ENCODE peak calls at places on chromosomes 16 and 17, in nine cellular contexts. E is sigmoid colon, Y is tibial nerve, B is GM12864, A is heart left ventricle, J is AG04450, H is fibroblast of mammary gland, V is neural crest cell, I is uterus. W is an unnamed sample.

GRCh38 chr16:63385714-63386113 is 1349.5 kb upstream of the CDH8 start:
- DNase-seq in J (no peak), B (no peak), A (no peak), E (no peak), Y (no peak), H (no peak), I (no peak), V (no peak), W (no peak)

GRCh38 chr16:67149276-67150057 is 1.3 kb downstream of the B3GNT9 start:
- DNase-seq in A (no peak), H (no peak), I (no peak), J (no peak), B (no peak), V (no peak), E (no peak), Y (no peak), W (no peak)

GRCh38 chr16:56931253-56931768 is 631 bp upstream of the HERPUD1 start:
- DNase-seq in I (no peak), J (no peak), V (no peak), E (no peak), B (no peak), Y (no peak), A (no peak), H (peak), W (peak)

GRCh38 chr17:72359274-72359673 is 238.5 kb downstream of the SOX9 start:
- DNase-seq in I (no peak), B (no peak), H (no peak), V (no peak), Y (no peak), A (no peak), J (no peak), E (no peak), W (no peak)

GRCh38 chr17:12320286-12320685 is 299.6 kb downstream of the MAP2K4 start:
- DNase-seq in B (no peak), V (no peak), I (no peak), E (no peak), Y (no peak), A (no peak), H (peak), J (peak), W (no peak)

GRCh38 chr16:70740919-70741778 is 55.3 kb upstream of the MTSS2 start:
- DNase-seq in A (no peak), I (peak), H (peak), Y (no peak), J (no peak), E (no peak), B (no peak), V (no peak), W (no peak)

GRCh38 chr17:10156579-10157488 is 41.6 kb downstream of the GAS7 start:
- DNase-seq in B (peak), H (no peak), E (peak), J (no peak), A (peak), V (no peak), I (no peak), Y (peak), W (peak)

GRCh38 chr16:1979271-1980025 is 1.8 kb downstream of the NOXO1 start:
- DNase-seq in I (no peak), A (no peak), E (no peak), J (no peak), V (no peak), Y (no peak), H (peak), B (no peak), W (no peak)

GRCh38 chr16:2981899-2982250 is 1.6 kb upstream of the PKMYT1 start:
- DNase-seq in I (no peak), A (no peak), V (no peak), Y (no peak), B (no peak), H (no peak), E (no peak), J (no peak), W (no peak)

GRCh38 chr17:32317353-32317752 is 24.6 kb downstream of the C17orf75 start:
- DNase-seq in Y (no peak), H (no peak), E (no peak), B (no peak), J (no peak), A (no peak), I (no peak), V (no peak), W (no peak)

GRCh38 chr16:56600398-56600999 is 7.9 kb upstream of the MT2A start:
- DNase-seq in J (no peak), H (peak), B (no peak), A (no peak), I (no peak), V (peak), Y (no peak), E (no peak), W (no peak)

GRCh38 chr16:68800257-68800875 is 43.0 kb upstream of the TANGO6 start:
- DNase-seq in E (peak), Y (peak), V (peak), A (peak), J (peak), I (peak), B (peak), H (peak), W (no peak)

GRCh38 chr16:4283939-4284338 is 11.1 kb upstream of the TFAP4 start:
- DNase-seq in H (peak), I (no peak), E (no peak), J (no peak), Y (no peak), A (no peak), B (no peak), V (no peak), W (no peak)

GRCh38 chr16:51638338-51639135 is 487.5 kb upstream of the SALL1 start:
- DNase-seq in A (no peak), J (no peak), Y (no peak), V (no peak), E (no peak), I (no peak), H (peak), B (no peak), W (no peak)

GRCh38 chr16:1825864-1826690 is 548 bp downstream of the HAGH start:
- DNase-seq in J (peak), E (no peak), B (no peak), H (peak), Y (no peak), A (no peak), V (peak), I (no peak), W (peak)

GRCh38 chr16:29198731-29199521 is 207.6 kb downstream of the NPIPB11 start:
- DNase-seq in Y (no peak), B (no peak), I (peak), A (no peak), J (no peak), H (no peak), V (no peak), E (peak), W (peak)

GRCh38 chr17:64148017-64148631 is 18.2 kb upstream of the ERN1 start:
- DNase-seq in V (no peak), E (no peak), J (no peak), Y (no peak), B (no peak), I (no peak), H (peak), A (no peak), W (no peak)

GRCh38 chr17:81676906-81677305 is 6.7 kb downstream of the ARL16 start:
- DNase-seq in J (no peak), E (no peak), Y (no peak), A (no peak), H (no peak), I (no peak), B (no peak), V (no peak), W (no peak)

GRCh38 chr17:1720856-1721386 is 3.6 kb upstream of the WDR81 start:
- DNase-seq in Y (no peak), H (peak), A (peak), E (peak), J (no peak), V (peak), I (peak), B (peak), W (peak)

GRCh38 chr17:45144199-45145034 is 3.9 kb upstream of the HEXIM1 start:
- DNase-seq in I (peak), Y (peak), B (no peak), J (no peak), A (peak), V (no peak), E (peak), H (no peak), W (peak)

GRCh38 chr17:8649157-8650118 is 18.9 kb upstream of the MYH10 start:
- DNase-seq in I (peak), J (peak), Y (no peak), E (peak), V (no peak), B (no peak), H (peak), A (peak), W (peak)

GRCh38 chr17:79504181-79504605 is 106.7 kb downstream of the RBFOX3 start:
- DNase-seq in I (no peak), E (no peak), H (no peak), B (no peak), J (no peak), V (no peak), Y (no peak), A (no peak), W (no peak)

GRCh38 chr17:21013983-21014382 is 28.8 kb downstream of the USP22 start:
- DNase-seq in Y (no peak), V (no peak), A (no peak), B (no peak), H (no peak), I (no peak), E (no peak), J (no peak), W (peak)

GRCh38 chr16:84704253-84704652 is 4.5 kb downstream of the USP10 start:
- DNase-seq in E (no peak), H (no peak), B (no peak), I (no peak), Y (no peak), V (no peak), A (no peak), J (no peak), W (no peak)

GRCh38 chr16:51051671-51052070 is 99.4 kb downstream of the SALL1 start:
- DNase-seq in H (no peak), A (no peak), Y (no peak), E (no peak), J (no peak), I (no peak), B (no peak), V (no peak), W (no peak)

GRCh38 chr17:51165680-51166197 is 472 bp upstream of the NME2 start:
- DNase-seq in V (no peak), H (no peak), E (peak), A (peak), J (no peak), I (no peak), Y (no peak), B (no peak), W (no peak)

GRCh38 chr17:18994626-18995025 is 9.9 kb downstream of the FAM83G start:
- DNase-seq in B (no peak), J (no peak), E (no peak), V (no peak), A (no peak), H (no peak), Y (no peak), I (no peak), W (no peak)

GRCh38 chr17:17682737-17683675 is 1.7 kb downstream of the RAI1 start:
- DNase-seq in V (peak), E (peak), A (peak), I (peak), J (peak), B (no peak), Y (no peak), H (peak), W (peak)

GRCh38 chr17:32261521-32261792 is 4.2 kb upstream of the RHBDL3 start:
- DNase-seq in V (no peak), J (no peak), E (no peak), B (no peak), Y (no peak), H (no peak), A (no peak), I (no peak), W (no peak)

GRCh38 chr17:17518019-17518418 is 21.8 kb upstream of the RASD1 start:
- DNase-seq in E (no peak), A (no peak), H (no peak), Y (no peak), J (no peak), V (no peak), B (no peak), I (no peak), W (no peak)

GRCh38 chr17:50477976-50478375 is 684 bp upstream of the RSAD1 start:
- DNase-seq in B (no peak), A (no peak), J (no peak), Y (no peak), E (no peak), V (no peak), H (no peak), I (no peak), W (no peak)

GRCh38 chr17:34024303-34025178 is 230.5 kb upstream of the CCL2 start:
- DNase-seq in B (no peak), I (no peak), Y (no peak), H (no peak), E (no peak), V (no peak), J (no peak), A (no peak), W (no peak)

DNA sequence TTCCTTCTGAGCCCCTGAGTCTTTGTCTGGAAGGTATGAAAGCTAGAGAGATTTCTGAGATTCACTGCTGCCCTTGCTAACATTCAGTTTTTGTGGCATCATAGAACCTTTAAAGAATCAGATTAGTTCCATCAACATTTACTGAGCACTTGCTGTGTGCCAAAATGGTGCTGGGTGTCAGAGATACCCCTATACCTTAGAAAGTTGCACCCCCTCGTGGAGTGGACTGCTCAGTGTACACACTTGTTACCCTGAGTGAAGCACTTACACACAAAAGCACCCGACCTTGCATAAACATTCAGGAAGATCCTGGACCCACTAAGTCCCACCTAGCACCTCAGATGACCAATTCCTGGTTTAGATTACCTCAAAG is 229.9 kb upstream of the CCL2 start:
- DNase-seq in E (no peak), H (no peak), Y (no peak), B (no peak), I (no peak), J (no peak), V (no peak), A (no peak), W (no peak)
- TF ChIP-seq CTCF in E (no peak), H (no peak), Y (no peak), B (peak), I (no peak), J (no peak), V (no peak), A (no peak), W (no peak)

DNA sequence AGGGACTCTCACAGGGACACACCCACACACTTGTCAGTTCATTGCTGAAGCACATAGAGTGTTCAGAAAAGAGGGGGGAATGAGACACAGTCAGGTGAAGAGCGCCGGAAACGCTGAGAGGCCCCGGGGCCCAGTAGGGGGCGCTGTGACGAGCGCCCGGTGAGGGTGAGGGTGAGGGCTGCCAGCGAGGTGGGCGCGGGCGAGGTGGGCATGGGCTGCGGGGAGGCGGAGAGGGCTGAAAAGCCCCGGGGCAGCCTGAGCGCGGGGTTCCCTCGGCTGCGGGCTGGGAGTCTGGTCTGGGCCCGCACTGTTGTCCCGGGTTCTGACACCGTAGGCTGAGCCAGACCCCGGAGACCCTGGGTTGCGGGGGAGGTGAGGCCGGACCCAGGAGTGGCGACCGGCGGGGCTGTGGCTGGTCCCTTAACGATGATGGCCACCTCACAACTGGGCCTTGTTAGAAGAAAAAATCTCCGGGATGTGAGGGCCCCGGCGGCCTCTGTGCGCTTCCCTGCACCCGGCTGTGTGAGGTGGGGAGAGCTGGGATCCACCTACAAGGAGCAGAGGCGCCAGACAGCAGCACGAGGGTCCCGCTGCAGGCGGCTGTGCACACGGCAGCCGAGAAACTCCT is 91.4 kb downstream of the C16orf78 start:
- DNase-seq in I (no peak), B (no peak), E (peak), Y (no peak), H (no peak), A (no peak), V (no peak), J (no peak), W (no peak)
- TF ChIP-seq CTCF in I (no peak), B (peak), E (no peak), Y (no peak), H (no peak), A (peak), V (peak), J (no peak), W (no peak)

DNA sequence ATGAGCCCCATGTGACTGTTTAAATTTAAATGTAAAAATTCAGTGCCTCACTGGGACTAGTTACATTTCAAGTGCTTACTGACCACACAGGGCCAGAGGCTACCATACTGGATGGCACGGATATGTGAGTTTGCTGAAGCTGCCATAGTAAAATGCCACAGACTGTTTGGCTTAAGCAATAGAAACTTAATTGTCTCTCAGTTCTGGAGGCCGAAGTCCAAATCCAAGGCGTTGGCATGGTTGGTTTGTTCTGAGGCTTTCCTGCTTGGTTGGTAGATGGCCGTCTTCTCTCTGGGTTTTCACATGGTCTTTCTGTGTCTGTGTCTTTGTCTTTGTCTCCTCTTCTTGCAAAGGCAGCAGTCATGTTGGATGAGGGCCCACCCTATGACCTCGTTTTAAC is 878.9 kb upstream of the RBFOX1 start:
- DNase-seq in V (no peak), J (no peak), B (no peak), A (no peak), I (no peak), H (no peak), E (no peak), Y (no peak), W (no peak)
- TF ChIP-seq CTCF in V (no peak), J (no peak), B (no peak), A (no peak), I (no peak), H (no peak), E (no peak), Y (no peak), W (no peak)

GRCh38 chr16:10979717-10980601 is 35.6 kb downstream of the CLEC16A start:
- DNase-seq in J (no peak), H (no peak), E (peak), V (no peak), I (peak), B (no peak), A (no peak), Y (peak), W (peak)
- TF ChIP-seq CTCF in J (no peak), H (no peak), E (no peak), V (no peak), I (no peak), B (no peak), A (no peak), Y (no peak), W (no peak)